ENCODE peak calls at places on chromosomes 5 and 9, in six cellular contexts. I is naive thymus-derived CD4-positive, alpha-beta T cell; Z is tibial nerve; N is stomach; Q is CD8-positive, alpha-beta T cell; L is right cardiac atrium. D is an unnamed sample.

GRCh38 chr9:129474740-129475404 is 146.0 kb downstream of the C9orf50 start:
- DNase-seq in Q (no peak), N (no peak), L (no peak), I (no peak), Z (no peak), D (no peak)

GRCh38 chr9:91419222-91420191 is 4.1 kb downstream of the NFIL3 start:
- DNase-seq in N (peak; percentile 53), L (no peak), I (no peak), Q (no peak), Z (peak; percentile 76), D (peak; percentile 93)

GRCh38 chr5:82639393-82640144 is 361.4 kb upstream of the RPS23 start:
- DNase-seq in N (no peak), I (no peak), Q (no peak), Z (no peak), L (no peak), D (no peak)

GRCh38 chr9:71763752-71764332 is 4.5 kb downstream of the CEMIP2 start:
- DNase-seq in L (no peak), I (no peak), Q (no peak), N (no peak), Z (no peak), D (no peak)

GRCh38 chr9:137176302-137177182 is 4.7 kb upstream of the TMEM210 start:
- DNase-seq in Z (no peak), Q (no peak), N (peak; percentile 53), L (no peak), I (peak; percentile 40), D (no peak)

GRCh38 chr5:3346111-3346820 is 249.4 kb upstream of the IRX1 start:
- DNase-seq in L (no peak), Z (no peak), Q (no peak), I (no peak), N (peak; percentile 20), D (peak; percentile 76)

GRCh38 chr5:140303987-140304386 is 1.1 kb upstream of the PFDN1 start:
- DNase-seq in N (no peak), I (no peak), L (no peak), Q (no peak), Z (no peak), D (no peak)

GRCh38 chr9:127664678-127665507 is 41.9 kb upstream of the CFAP157 start:
- DNase-seq in L (peak; percentile 48), Z (peak; percentile 18), I (no peak), N (no peak), Q (no peak), D (no peak)

GRCh38 chr9:98107926-98108325 is 11.1 kb downstream of the TRIM14 start:
- DNase-seq in L (no peak), Q (no peak), Z (no peak), I (no peak), N (no peak), D (no peak)

DNA sequence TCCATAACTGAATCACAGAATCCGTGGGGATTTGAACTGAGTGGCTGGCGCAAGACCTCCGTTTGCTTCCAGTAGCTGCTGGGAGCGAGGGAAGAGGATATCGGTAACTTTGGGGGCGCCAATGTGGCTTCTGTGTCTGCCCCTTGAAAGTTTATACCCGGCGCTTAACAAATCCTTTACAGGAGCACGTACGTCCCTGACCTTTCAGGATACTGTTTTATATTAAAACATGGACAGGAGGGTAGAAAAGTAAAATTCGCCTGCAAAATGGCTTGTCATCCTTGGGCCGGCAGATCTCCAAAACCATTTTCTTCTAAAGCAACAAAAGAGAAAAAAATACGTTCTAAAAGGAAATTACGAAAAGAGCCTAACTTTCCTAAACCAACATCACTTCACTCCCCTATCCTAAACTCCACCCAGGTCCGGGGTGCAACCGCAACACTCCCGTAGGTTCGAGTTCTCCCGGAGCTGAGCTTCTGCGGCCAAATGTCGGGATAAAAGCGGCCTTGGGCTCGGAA is 656 bp upstream of the DMRT3 start:
- DNase-seq in Z (no peak), Q (no peak), L (no peak), N (no peak), I (no peak), D (no peak)
- H3K4me3 ChIP-seq in Z (no peak overlapping the region), Q (no peak overlapping the region), L (no peak overlapping the region), N (no peak overlapping the region), I (no peak overlapping the region), D (no peak overlapping the region)

DNA sequence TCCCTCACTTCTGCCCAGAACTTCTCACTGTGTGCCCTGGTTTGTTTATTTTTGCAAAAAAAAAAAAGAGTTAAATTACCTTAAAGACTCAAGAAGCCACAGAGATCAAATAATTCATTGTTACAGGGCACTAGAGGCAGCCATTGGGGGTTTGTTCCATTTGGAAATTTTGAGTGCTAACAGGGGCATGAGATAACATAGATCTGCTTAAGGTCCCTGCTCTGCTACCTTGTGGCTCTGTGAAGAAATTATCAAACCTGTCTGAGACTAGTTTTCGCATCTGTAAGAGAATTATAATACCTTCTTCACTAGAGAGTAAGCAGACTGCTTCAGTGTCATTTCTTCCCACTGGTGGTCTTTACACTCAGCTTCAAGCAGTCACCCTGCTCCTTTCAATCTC is 394 bp downstream of the TLR4 start:
- DNase-seq in L (no peak), N (no peak), I (no peak), Z (no peak), Q (no peak), D (no peak)
- H3K4me3 ChIP-seq in L (peak overlapping the region; percentile 68), N (peak overlapping the region; percentile 40), I (no peak overlapping the region), Z (peak overlapping the region; percentile 11), Q (no peak overlapping the region), D (peak overlapping the region; percentile 41)

GRCh38 chr9:37902131-37902530 is 1.8 kb downstream of the SLC25A51 start:
- DNase-seq in Q (no peak), Z (no peak), I (no peak), L (no peak), N (no peak), D (no peak)
- H3K4me3 ChIP-seq in Q (no peak overlapping the region), Z (no peak overlapping the region), I (peak overlapping the region; percentile 69), L (no peak overlapping the region), N (no peak overlapping the region), D (no peak overlapping the region)

GRCh38 chr5:107368593-107368992 is 302.1 kb downstream of the EFNA5 start:
- DNase-seq in Q (no peak), L (no peak), Z (no peak), N (no peak), I (no peak), D (no peak)

GRCh38 chr5:107364443-107365096 is 306.2 kb downstream of the EFNA5 start:
- DNase-seq in L (no peak), N (no peak), I (no peak), Z (no peak), Q (no peak), D (no peak)

GRCh38 chr5:107367919-107368318 is 302.8 kb downstream of the EFNA5 start:
- DNase-seq in L (no peak), I (no peak), N (no peak), Z (no peak), Q (no peak), D (no peak)

GRCh38 chr5:107367480-107367879 is 303.3 kb downstream of the EFNA5 start:
- DNase-seq in Q (no peak), N (no peak), Z (no peak), L (no peak), I (no peak), D (no peak)

DNA sequence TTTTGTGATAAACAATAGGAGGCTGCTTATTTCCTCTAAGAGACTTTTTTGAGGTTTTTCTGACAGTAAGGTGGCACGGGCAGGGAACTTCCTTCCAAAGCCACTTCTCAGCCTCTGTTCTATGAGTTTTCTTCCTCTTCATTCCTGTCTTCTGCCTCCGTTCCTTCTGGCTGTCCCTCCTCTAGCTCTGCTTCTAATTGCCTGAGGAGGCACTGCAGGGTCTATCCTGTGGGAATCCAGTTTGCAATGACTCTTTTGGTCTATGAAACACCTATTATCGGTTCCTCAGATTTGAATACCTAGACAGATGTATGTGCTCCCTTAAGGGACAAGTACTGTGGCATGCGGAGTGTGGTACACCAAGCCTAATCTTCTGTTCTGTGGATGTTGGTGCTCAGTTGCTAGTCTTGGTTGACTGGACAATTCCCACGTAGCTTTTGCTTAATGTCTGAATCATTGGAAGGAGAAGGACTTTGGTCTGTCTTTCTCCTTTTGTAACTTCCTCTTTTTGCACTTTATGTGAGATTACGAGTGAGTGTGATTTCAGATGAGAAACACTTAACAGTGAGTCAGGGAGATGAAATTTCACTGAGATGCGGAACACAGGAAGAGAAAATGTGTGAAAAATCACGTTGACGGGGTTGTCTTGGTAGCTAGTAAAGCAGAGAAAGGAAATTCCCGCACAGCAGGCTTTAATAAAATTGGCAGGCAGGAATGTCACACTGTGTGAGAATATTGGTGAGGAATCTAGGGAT is 305.2 kb downstream of the EFNA5 start:
- DNase-seq in Q (no peak), N (no peak), L (no peak), I (no peak), Z (no peak), D (no peak)
- H3K4me3 ChIP-seq in Q (no peak overlapping the region), N (no peak overlapping the region), L (no peak overlapping the region), I (no peak overlapping the region), Z (no peak overlapping the region), D (no peak overlapping the region)

DNA sequence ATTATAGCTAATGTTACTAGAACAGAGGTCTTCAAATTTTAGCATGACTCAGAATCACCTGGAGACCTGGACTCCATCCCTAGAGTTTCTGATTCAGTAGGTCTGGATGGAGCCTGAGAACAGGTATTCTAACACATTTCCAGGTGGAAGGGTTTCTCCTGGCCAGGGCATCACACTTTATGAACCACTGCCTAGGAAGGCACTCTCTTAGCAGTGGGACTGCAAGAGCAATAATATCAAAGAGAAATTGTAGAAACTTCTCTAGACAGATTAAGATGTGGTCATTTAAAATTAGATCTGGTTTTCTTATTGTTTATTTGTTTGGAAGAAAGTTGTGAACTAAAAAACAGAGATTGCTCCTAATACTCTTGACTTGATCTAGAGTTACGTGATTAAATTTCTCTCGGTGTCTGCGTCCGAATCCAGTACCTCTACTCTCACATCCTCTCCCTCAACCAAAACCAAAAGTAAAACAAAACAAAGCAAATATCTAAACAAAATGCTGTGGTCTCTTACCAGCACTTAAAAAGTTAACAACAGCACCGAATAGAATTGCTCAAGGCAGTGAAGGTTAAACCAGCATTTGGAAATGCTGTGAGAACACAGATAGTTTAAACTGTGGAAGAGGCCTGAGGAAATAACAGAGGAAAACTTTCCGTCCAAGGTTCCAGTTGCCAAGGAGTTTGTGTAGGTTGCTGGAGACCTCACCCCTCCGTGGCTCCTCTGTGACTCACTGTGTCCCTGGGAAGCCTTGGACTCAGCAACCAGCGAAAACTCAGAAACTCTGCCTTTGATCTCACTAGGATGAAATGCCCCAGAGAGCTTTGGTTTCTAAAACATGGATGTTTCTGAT is 193.4 kb downstream of the ARRDC3 start:
- DNase-seq in I (no peak), N (no peak), L (no peak), Q (no peak), Z (peak; percentile 31), D (peak; percentile 86)
- H3K4me3 ChIP-seq in I (no peak overlapping the region), N (no peak overlapping the region), L (peak overlapping the region; percentile 52), Q (no peak overlapping the region), Z (no peak overlapping the region), D (no peak overlapping the region)